ENCODE peak calls at places on chromosomes 11 and 22, in five cellular contexts. K is H1, U is foreskin keratinocyte, W is B cell, A is bronchial epithelial cell. I is an unnamed sample.

GRCh38 chr22:40026641-40027040 is 31.9 kb downstream of the FAM83F start:
- DNase-seq in K (no peak), U (no peak), W (no peak), A (no peak), I (no peak)

GRCh38 chr11:45023065-45023365 is 72.3 kb upstream of the TP53I11 start:
- DNase-seq in K (no peak), U (no peak), W (no peak), A (no peak), I (no peak)

GRCh38 chr11:101334581-101334980 is 205.0 kb upstream of the PGR start:
- DNase-seq in K (no peak), U (no peak), W (no peak), A (no peak), I (no peak)

GRCh38 chr11:106076421-106076922 is 675 bp downstream of the KBTBD3 start:
- DNase-seq in K (no peak), U (no peak), W (no peak), A (peak; percentile 21), I (no peak)

GRCh38 chr11:134509381-134510068 is 97.5 kb upstream of the B3GAT1 start:
- DNase-seq in K (no peak), U (no peak), W (no peak), A (no peak), I (no peak)

GRCh38 chr11:10716122-10716521 is 22.6 kb upstream of the IRAG1 start:
- DNase-seq in K (no peak), U (no peak), W (no peak), A (no peak), I (no peak)

GRCh38 chr11:30568933-30569332 is 17.2 kb downstream of the MPPED2 start:
- DNase-seq in K (no peak), U (no peak), W (no peak), A (no peak), I (no peak)

GRCh38 chr22:49793296-49793695 is 34.4 kb downstream of the BRD1 start:
- DNase-seq in K (no peak), U (no peak), W (no peak), A (no peak), I (no peak)

GRCh38 chr11:1218256-1218787 is 4.5 kb upstream of the MUC5B start:
- DNase-seq in K (peak; percentile 30), U (no peak), W (peak; percentile 23), A (no peak), I (no peak)

GRCh38 chr11:64305691-64306562 is 603 bp downstream of the ESRRA start:
- DNase-seq in K (peak; percentile 87), U (peak; percentile 51), W (peak; percentile 72), A (peak; percentile 24), I (peak; percentile 49)

GRCh38 chr22:36641902-36642640 is 61.5 kb downstream of the CACNG2 start:
- DNase-seq in K (no peak), U (peak; percentile 82), W (no peak), A (peak; percentile 90), I (no peak)

GRCh38 chr11:105937331-105937730 is 84.7 kb downstream of the MSANTD4 start:
- DNase-seq in K (no peak), U (peak; percentile 49), W (no peak), A (peak; percentile 72), I (no peak)

GRCh38 chr11:6270584-6271246 is 11.1 kb downstream of the CCKBR start:
- DNase-seq in K (no peak), U (no peak), W (no peak), A (no peak), I (no peak)

GRCh38 chr11:78392854-78393253 is 24.8 kb downstream of the GAB2 start:
- DNase-seq in K (no peak), U (no peak), W (no peak), A (no peak), I (no peak)

GRCh38 chr11:113408887-113409286 is 21.3 kb downstream of the ANKK1 start:
- DNase-seq in K (no peak), U (no peak), W (no peak), A (no peak), I (no peak)

GRCh38 chr11:133134561-133135173 is 397.6 kb downstream of the OPCML start:
- DNase-seq in K (peak; percentile 83), U (no peak), W (no peak), A (peak; percentile 40), I (peak; percentile 65)

GRCh38 chr22:45201678-45202332 is 38.1 kb downstream of the NUP50 start:
- DNase-seq in K (peak; percentile 37), U (peak; percentile 51), W (no peak), A (peak; percentile 79), I (no peak)

GRCh38 chr22:27133951-27134664 is 476.7 kb downstream of the MIAT start:
- DNase-seq in K (no peak), U (peak; percentile 95), W (no peak), A (peak; percentile 96), I (peak; percentile 41)

GRCh38 chr22:23431337-23432072 is 148.6 kb downstream of the IGLL1 start:
- DNase-seq in K (no peak), U (no peak), W (no peak), A (no peak), I (no peak)

GRCh38 chr11:103091441-103091809 is 535 bp downstream of the DCUN1D5 start:
- DNase-seq in K (peak; percentile 63), U (peak; percentile 13), W (peak; percentile 24), A (peak; percentile 34), I (peak; percentile 56)

GRCh38 chr11:27255447-27255828 is 107.6 kb downstream of the CCDC34 start:
- DNase-seq in K (no peak), U (peak; percentile 53), W (no peak), A (peak; percentile 38), I (no peak)

GRCh38 chr11:104134760-104135159 is 29.2 kb downstream of the PDGFD start:
- DNase-seq in K (no peak), U (peak; percentile 45), W (no peak), A (peak; percentile 57), I (no peak)

GRCh38 chr22:30414525-30415047 is 11.0 kb upstream of the MTFP1 start:
- DNase-seq in K (no peak), U (no peak), W (no peak), A (no peak), I (no peak)

GRCh38 chr11:2472428-2473186 is 27.8 kb downstream of the KCNQ1 start:
- DNase-seq in K (no peak), U (no peak), W (no peak), A (no peak), I (no peak)

GRCh38 chr11:74683279-74683871 is 47.9 kb downstream of the CHRDL2 start:
- DNase-seq in K (peak; percentile 75), U (no peak), W (no peak), A (no peak), I (no peak)

GRCh38 chr11:124899376-124900145 is 1.9 kb upstream of the ROBO4 start:
- DNase-seq in K (peak; percentile 41), U (peak; percentile 46), W (no peak), A (no peak), I (peak; percentile 5)

GRCh38 chr11:18731949-18732821 is 6.2 kb upstream of the IGSF22 start:
- DNase-seq in K (peak; percentile 90), U (peak; percentile 11), W (peak; percentile 80), A (peak; percentile 26), I (peak; percentile 75)
- TF ChIP-seq CTCF in K (peak; percentile 82), U (peak; percentile 86), W (peak; percentile 97), A (peak; percentile 89), I (peak; percentile 98)

GRCh38 chr11:20808328-20808727 is 138.9 kb downstream of the NELL1 start:
- DNase-seq in K (no peak), U (no peak), W (no peak), A (no peak), I (no peak)
- TF ChIP-seq CTCF in K (no peak), U (no peak), W (no peak), A (no peak), I (no peak)

DNA sequence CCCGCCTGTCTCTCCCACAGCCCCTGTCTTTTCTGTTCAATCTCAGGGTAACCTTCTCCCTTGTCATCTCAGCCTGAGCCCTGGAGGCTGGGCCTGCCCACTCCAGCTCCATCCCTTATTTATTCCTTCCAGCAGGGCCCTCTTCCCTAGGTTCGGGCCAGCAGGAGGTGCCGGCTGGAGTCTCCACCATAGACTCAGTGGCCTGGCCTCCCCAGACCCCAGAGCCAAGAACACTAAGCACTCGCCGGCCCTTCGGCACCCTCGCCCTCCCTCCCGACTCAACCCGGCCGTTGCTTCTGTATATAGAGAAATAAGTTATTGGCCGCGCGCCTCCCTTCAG is 1.4 kb upstream of the RAB1B start:
- DNase-seq in K (no peak), U (no peak), W (no peak), A (no peak), I (no peak)
- TF ChIP-seq CTCF in K (no peak), U (peak; percentile 12), W (no peak), A (no peak), I (no peak)

DNA sequence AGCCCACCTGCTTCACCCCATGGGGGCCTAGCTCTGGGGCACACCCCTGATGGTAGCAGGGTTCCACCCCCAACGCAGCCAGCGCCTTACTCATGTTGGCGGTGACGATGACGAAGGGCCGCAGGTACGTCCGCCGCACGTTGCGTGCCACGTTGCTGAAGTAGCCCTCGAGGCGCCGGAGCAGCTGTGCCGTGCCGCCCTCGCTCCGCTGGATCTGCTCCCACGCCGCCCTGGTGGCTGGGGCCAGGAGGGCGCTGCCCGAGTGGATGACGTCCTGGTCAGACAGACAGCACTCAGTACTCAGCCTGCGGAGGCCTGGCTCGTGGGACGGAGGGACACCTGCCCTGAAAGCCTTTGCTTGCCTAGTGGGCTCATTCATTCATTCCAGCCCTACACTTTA is 50.8 kb downstream of the TRMU start:
- DNase-seq in K (no peak), U (no peak), W (no peak), A (no peak), I (no peak)
- TF ChIP-seq CTCF in K (peak; percentile 66), U (peak; percentile 13), W (no peak), A (no peak), I (no peak)

GRCh38 chr22:38212442-38212841 is 10.6 kb downstream of the MAFF start:
- DNase-seq in K (no peak), U (no peak), W (no peak), A (no peak), I (no peak)

GRCh38 chr22:38213319-38214247 is 11.8 kb downstream of the MAFF start:
- DNase-seq in K (no peak), U (no peak), W (no peak), A (no peak), I (peak; percentile 67)

GRCh38 chr22:38215156-38216038 is 13.6 kb downstream of the MAFF start:
- DNase-seq in K (no peak), U (no peak), W (no peak), A (no peak), I (no peak)

GRCh38 chr22:38211556-38211955 is 9.8 kb downstream of the MAFF start:
- DNase-seq in K (no peak), U (no peak), W (no peak), A (no peak), I (no peak)

DNA sequence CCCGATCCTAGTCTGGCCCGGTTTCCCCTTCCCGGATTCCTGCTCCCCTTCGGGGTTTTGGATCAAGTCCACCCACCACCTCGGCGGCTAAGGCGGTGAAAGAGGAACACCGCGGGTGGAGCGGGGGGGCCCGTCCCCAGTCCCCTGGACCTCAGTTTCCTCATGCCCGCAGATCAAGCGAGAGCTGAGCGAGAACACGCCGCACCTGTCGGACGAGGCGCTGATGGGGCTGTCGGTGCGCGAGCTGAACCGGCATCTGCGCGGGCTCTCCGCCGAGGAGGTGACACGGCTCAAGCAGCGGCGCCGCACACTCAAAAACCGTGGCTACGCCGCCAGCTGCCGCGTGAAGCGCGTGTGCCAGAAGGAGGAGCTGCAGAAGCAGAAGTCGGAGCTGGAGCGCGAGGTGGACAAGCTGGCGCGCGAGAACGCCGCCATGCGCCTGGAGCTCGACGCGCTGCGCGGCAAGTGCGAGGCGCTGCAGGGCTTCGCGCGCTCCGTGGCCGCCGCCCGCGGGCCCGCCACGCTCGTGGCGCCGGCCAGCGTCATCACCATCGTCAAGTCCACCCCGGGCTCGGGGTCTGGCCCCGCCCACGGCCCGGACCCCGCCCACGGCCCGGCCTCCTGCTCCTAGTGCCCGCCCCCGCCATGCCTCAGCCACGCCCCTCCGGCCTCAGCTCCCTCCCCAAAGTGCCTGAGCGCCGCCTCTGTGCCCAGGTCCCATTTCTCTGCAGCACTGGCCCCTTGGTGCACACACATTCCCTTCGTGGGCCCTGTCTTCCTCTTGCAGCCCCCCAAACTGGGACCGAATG is 12.7 kb downstream of the MAFF start:
- DNase-seq in K (peak; percentile 95), U (peak; percentile 34), W (peak; percentile 82), A (peak; percentile 43), I (peak; percentile 79)
- TF ChIP-seq CTCF in K (peak; percentile 0), U (peak; percentile 42), W (peak; percentile 37), A (peak; percentile 36), I (peak; percentile 14)

I was measured in GM10248.